ENCODE peak calls at places on chromosomes 12 and 14, in four cellular contexts. One of them, this sample, is unnamed.
A peak's percentile ranks its signal among the peaks of the same experiment; 100 is the strongest.

GRCh38 chr12:109291531-109292341 is 17.3 kb downstream of the FOXN4 start:
- DNase-seq in A549: no peak
- DNase-seq in uterus: no peak
- DNase-seq in HepG2: no peak
- DNase-seq in this sample: no peak

GRCh38 chr12:92987362-92987761 is 58.3 kb upstream of the EEA1 start:
- DNase-seq in A549: peak; percentile 71
- DNase-seq in uterus: peak; percentile 39
- DNase-seq in HepG2: peak; percentile 78
- DNase-seq in this sample: peak; percentile 82

GRCh38 chr14:83988274-83988673 is 1541.7 kb upstream of the FLRT2 start:
- DNase-seq in A549: no peak
- DNase-seq in uterus: no peak
- DNase-seq in HepG2: no peak
- DNase-seq in this sample: peak; percentile 82

GRCh38 chr12:10618338-10618987 is 5.1 kb upstream of the MAGOHB start:
- DNase-seq in A549: peak; percentile 58
- DNase-seq in uterus: no peak
- DNase-seq in HepG2: no peak
- DNase-seq in this sample: no peak

GRCh38 chr14:49975286-49975685 is 82.4 kb downstream of the ARF6 start:
- DNase-seq in A549: peak; percentile 83
- DNase-seq in uterus: no peak
- DNase-seq in HepG2: no peak
- DNase-seq in this sample: no peak

GRCh38 chr12:110677206-110677911 is 11.6 kb downstream of the HVCN1 start:
- DNase-seq in A549: no peak
- DNase-seq in uterus: no peak
- DNase-seq in HepG2: no peak
- DNase-seq in this sample: peak; percentile 96

GRCh38 chr14:74251546-74252030 is 12.3 kb downstream of the VSX2 start:
- DNase-seq in A549: peak; percentile 83
- DNase-seq in uterus: peak; percentile 54
- DNase-seq in HepG2: peak; percentile 63
- DNase-seq in this sample: peak; percentile 82

GRCh38 chr14:55383039-55383438 is 28.6 kb downstream of the ATG14 start:
- DNase-seq in A549: no peak
- DNase-seq in uterus: no peak
- DNase-seq in HepG2: no peak
- DNase-seq in this sample: no peak

GRCh38 chr12:69254046-69254445 is 14.7 kb downstream of the CPSF6 start:
- DNase-seq in A549: peak; percentile 64
- DNase-seq in uterus: no peak
- DNase-seq in HepG2: peak; percentile 55
- DNase-seq in this sample: peak; percentile 76

GRCh38 chr12:122880668-122881067 is 15.3 kb downstream of the VPS37B start:
- DNase-seq in A549: peak; percentile 74
- DNase-seq in uterus: peak; percentile 29
- DNase-seq in HepG2: peak; percentile 47
- DNase-seq in this sample: peak; percentile 62

GRCh38 chr14:62428429-62429203 is 616.6 kb downstream of the KCNH5 start:
- DNase-seq in A549: no peak
- DNase-seq in uterus: no peak
- DNase-seq in HepG2: no peak
- DNase-seq in this sample: no peak

GRCh38 chr12:46430340-46430948 is 57.9 kb upstream of the SLC38A2 start:
- DNase-seq in A549: peak; percentile 93
- DNase-seq in uterus: no peak
- DNase-seq in HepG2: peak; percentile 95
- DNase-seq in this sample: peak; percentile 73

GRCh38 chr12:90888316-90888715 is 66.7 kb downstream of the CCER1 start:
- DNase-seq in A549: no peak
- DNase-seq in uterus: no peak
- DNase-seq in HepG2: no peak
- DNase-seq in this sample: no peak

GRCh38 chr14:74275265-74275841 is 27.4 kb downstream of the ABCD4 start:
- DNase-seq in A549: peak; percentile 24
- DNase-seq in uterus: no peak
- DNase-seq in HepG2: no peak
- DNase-seq in this sample: peak; percentile 30

GRCh38 chr14:31382221-31382620 is 38.1 kb downstream of the HEATR5A start:
- DNase-seq in A549: no peak
- DNase-seq in uterus: no peak
- DNase-seq in HepG2: no peak
- DNase-seq in this sample: no peak

GRCh38 chr14:31029016-31029970 is 3.1 kb upstream of the STRN3 start:
- DNase-seq in A549: no peak
- DNase-seq in uterus: no peak
- DNase-seq in HepG2: no peak
- DNase-seq in this sample: no peak

GRCh38 chr12:108856428-108857157 is 790 bp downstream of the SSH1 start:
- DNase-seq in A549: peak; percentile 73
- DNase-seq in uterus: peak; percentile 65
- DNase-seq in HepG2: peak; percentile 25
- DNase-seq in this sample: peak; percentile 62

GRCh38 chr12:570237-570925 is 92.9 kb downstream of the NINJ2 start:
- DNase-seq in A549: peak; percentile 93
- DNase-seq in uterus: peak; percentile 80
- DNase-seq in HepG2: peak; percentile 77
- DNase-seq in this sample: no peak

GRCh38 chr12:54603173-54603814 is 14.8 kb upstream of the PPP1R1A start:
- DNase-seq in A549: peak; percentile 84
- DNase-seq in uterus: peak; percentile 43
- DNase-seq in HepG2: peak; percentile 67
- DNase-seq in this sample: peak; percentile 80

GRCh38 chr14:32826404-32827082 is 112.1 kb upstream of the NPAS3 start:
- DNase-seq in A549: no peak
- DNase-seq in uterus: no peak
- DNase-seq in HepG2: no peak
- DNase-seq in this sample: no peak

GRCh38 chr14:66105819-66106218 is 380.4 kb upstream of the CCDC196 start:
- DNase-seq in A549: no peak
- DNase-seq in uterus: no peak
- DNase-seq in HepG2: no peak
- DNase-seq in this sample: no peak

GRCh38 chr14:103891667-103892215 is 36.5 kb upstream of the TDRD9 start:
- DNase-seq in A549: no peak
- DNase-seq in uterus: no peak
- DNase-seq in HepG2: no peak
- DNase-seq in this sample: no peak

GRCh38 chr12:44422559-44422958 is 453.6 kb downstream of the NELL2 start:
- DNase-seq in A549: no peak
- DNase-seq in uterus: no peak
- DNase-seq in HepG2: no peak
- DNase-seq in this sample: no peak

GRCh38 chr14:78857974-78858373 is 687.8 kb downstream of the NRXN3 start:
- DNase-seq in A549: no peak
- DNase-seq in uterus: no peak
- DNase-seq in HepG2: no peak
- DNase-seq in this sample: no peak

GRCh38 chr14:53519137-53519536 is 366.0 kb upstream of the DDHD1 start:
- DNase-seq in A549: no peak
- DNase-seq in uterus: no peak
- DNase-seq in HepG2: no peak
- DNase-seq in this sample: no peak

GRCh38 chr12:2641761-2642160 is 153.0 kb upstream of the FKBP4 start:
- DNase-seq in A549: no peak
- DNase-seq in uterus: peak; percentile 13
- DNase-seq in HepG2: no peak
- DNase-seq in this sample: no peak

GRCh38 chr12:85509857-85510256 is 229.8 kb downstream of the ALX1 start:
- DNase-seq in A549: no peak
- DNase-seq in uterus: no peak
- DNase-seq in HepG2: no peak
- DNase-seq in this sample: no peak

GRCh38 chr12:25615119-25615518 is 62.0 kb upstream of the LMNTD1 start:
- DNase-seq in A549: peak; percentile 39
- DNase-seq in uterus: no peak
- DNase-seq in HepG2: no peak
- DNase-seq in this sample: peak; percentile 62

GRCh38 chr14:73477618-73478266 is 13.0 kb upstream of the RIOX1 start:
- DNase-seq in A549: no peak
- DNase-seq in uterus: no peak
- DNase-seq in HepG2: no peak
- DNase-seq in this sample: no peak

GRCh38 chr12:123058980-123059379 is 78.5 kb downstream of the ARL6IP4 start:
- DNase-seq in A549: no peak
- DNase-seq in uterus: no peak
- DNase-seq in HepG2: no peak
- DNase-seq in this sample: no peak

GRCh38 chr12:24848941-24849477 is 99.9 kb downstream of the BCAT1 start:
- DNase-seq in A549: no peak
- DNase-seq in uterus: no peak
- DNase-seq in HepG2: no peak
- DNase-seq in this sample: no peak

GRCh38 chr12:107133462-107133861 is 40.1 kb upstream of the CRY1 start:
- DNase-seq in A549: no peak
- DNase-seq in uterus: no peak
- DNase-seq in HepG2: no peak
- DNase-seq in this sample: peak; percentile 9

GRCh38 chr12:131151558-131152345 is 198.0 kb downstream of the ADGRD1 start:
- DNase-seq in A549: no peak
- DNase-seq in uterus: no peak
- DNase-seq in HepG2: no peak
- DNase-seq in this sample: no peak

GRCh38 chr12:3882396-3882795 is 9.2 kb upstream of the PARP11 start:
- DNase-seq in A549: no peak
- DNase-seq in uterus: no peak
- DNase-seq in HepG2: no peak
- DNase-seq in this sample: no peak

GRCh38 chr12:3888654-3889053 is 15.5 kb upstream of the PARP11 start:
- DNase-seq in A549: no peak
- DNase-seq in uterus: no peak
- DNase-seq in HepG2: no peak
- DNase-seq in this sample: peak; percentile 56

GRCh38 chr12:3884671-3885070 is 11.5 kb upstream of the PARP11 start:
- DNase-seq in A549: no peak
- DNase-seq in uterus: no peak
- DNase-seq in HepG2: no peak
- DNase-seq in this sample: no peak

GRCh38 chr12:3882896-3883564 is 9.8 kb upstream of the PARP11 start:
- DNase-seq in A549: peak; percentile 34
- DNase-seq in uterus: no peak
- DNase-seq in HepG2: peak; percentile 29
- DNase-seq in this sample: peak; percentile 53

GRCh38 chr12:3885179-3886094 is 12.2 kb upstream of the PARP11 start:
- DNase-seq in A549: peak; percentile 40
- DNase-seq in uterus: peak; percentile 33
- DNase-seq in HepG2: peak; percentile 36
- DNase-seq in this sample: peak; percentile 59
- H3K4me3 ChIP-seq in A549: no peak overlapping the region
- H3K4me3 ChIP-seq in uterus: peak overlapping the region; percentile 37
- H3K4me3 ChIP-seq in HepG2: no peak overlapping the region
- H3K4me3 ChIP-seq in this sample: no peak overlapping the region

GRCh38 chr14:23006544-23007419 is 3.2 kb downstream of the C14orf93 start:
- DNase-seq in A549: peak; percentile 99
- DNase-seq in uterus: peak; percentile 97
- DNase-seq in HepG2: peak; percentile 100
- DNase-seq in this sample: peak; percentile 98
- TF ChIP-seq POLR2A in A549: peak; percentile 81
- TF ChIP-seq POLR2A in uterus: peak; percentile 86
- TF ChIP-seq POLR2A in HepG2: peak; percentile 96
- TF ChIP-seq POLR2A in this sample: peak; percentile 93

GRCh38 chr14:71651228-71651627 is 281.0 kb upstream of the RGS6 start:
- DNase-seq in A549: no peak
- DNase-seq in uterus: no peak
- DNase-seq in HepG2: no peak
- DNase-seq in this sample: no peak
- H3K4me3 ChIP-seq in A549: no peak overlapping the region
- H3K4me3 ChIP-seq in uterus: no peak overlapping the region
- H3K4me3 ChIP-seq in HepG2: no peak overlapping the region
- H3K4me3 ChIP-seq in this sample: no peak overlapping the region

DNA sequence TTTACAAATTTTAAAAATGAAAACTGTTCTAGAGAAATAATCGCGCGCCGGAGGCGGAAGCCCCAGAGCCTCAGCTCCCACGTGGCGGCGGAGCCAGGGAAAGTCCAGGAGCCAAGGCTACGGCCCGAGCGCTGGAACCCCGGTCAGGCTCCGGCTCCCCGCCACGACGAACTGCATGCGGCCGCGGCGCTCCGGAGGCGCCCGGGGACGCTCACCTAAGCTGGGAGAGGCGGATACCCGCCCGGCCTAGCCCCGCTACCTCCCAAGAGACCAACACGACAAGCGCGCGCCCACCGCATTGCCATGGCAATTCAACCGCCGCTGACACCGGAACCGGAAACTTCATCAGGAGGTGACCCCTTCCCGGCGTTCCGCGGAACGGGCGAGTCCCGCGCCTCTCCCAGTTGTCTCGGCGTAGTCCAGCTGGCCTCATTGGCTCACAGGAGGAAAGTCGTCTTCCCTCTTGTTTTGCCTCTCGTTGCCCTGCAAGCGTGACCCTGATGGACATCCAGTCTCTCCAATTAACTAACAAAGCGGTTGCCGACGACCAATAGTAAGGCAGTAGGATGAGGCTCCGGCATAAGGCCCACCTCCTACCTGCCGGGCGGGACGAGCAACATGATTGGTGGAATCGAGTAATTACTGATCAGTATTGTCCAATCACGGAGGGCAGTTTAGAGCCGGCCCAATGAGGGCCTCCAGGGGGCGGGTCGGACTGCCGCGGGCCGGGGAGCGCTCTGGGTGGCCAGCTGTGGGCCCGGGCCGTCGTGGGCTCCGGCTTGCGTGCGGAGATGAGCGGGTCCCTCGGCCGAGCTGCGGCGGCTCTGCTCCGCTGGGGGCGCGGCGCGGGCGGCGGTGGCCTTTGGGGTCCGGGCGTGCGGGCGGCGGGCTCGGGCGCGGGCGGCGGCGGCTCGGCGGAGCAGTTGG is at the start of gene GLRX5:
- DNase-seq in A549: peak; percentile 100
- DNase-seq in uterus: peak; percentile 100
- DNase-seq in HepG2: peak; percentile 100
- DNase-seq in this sample: peak; percentile 99
- TF ChIP-seq POLR2A in A549: peak; percentile 69
- TF ChIP-seq POLR2A in uterus: peak; percentile 67
- TF ChIP-seq POLR2A in HepG2: peak; percentile 62
- TF ChIP-seq POLR2A in this sample: peak; percentile 76

This sample was measured in NB4.